ENCODE peak calls at places on chromosomes 4 and X, in nine cellular contexts. U is cardiac fibroblast; V is SK-MEL-5; I is mucosa of gallbladder; C is SK-N-DZ; T is activated CD8-positive, alpha-beta memory T cell treated with anti-CD3 and anti-CD28 coated beads, Interleukin-2, amount 10 ng/mL, durations not matched to agents 7 days and 5 days; G is HEK293T; P is COR-L47; A is T-helper 2 cell. Y is an unnamed sample.

GRCh38 chr4:14446311-14446710 is 556.0 kb upstream of the CPEB2 start:
- DNase-seq in T (no peak), I (no peak), U (peak), P (no peak), A (no peak), V (peak), G (no peak), C (no peak), Y (no peak)

GRCh38 chr4:162016991-162017390 is 146.8 kb downstream of the FSTL5 start:
- DNase-seq in G (no peak), U (no peak), P (no peak), V (no peak), A (no peak), C (peak), T (no peak), I (no peak), Y (no peak)

GRCh38 chrX:152936306-152936705 is 38.4 kb downstream of the ZNF185 start:
- DNase-seq in G (no peak), P (no peak), A (no peak), I (no peak), U (no peak), V (no peak), T (no peak), C (no peak), Y (no peak)

GRCh38 chr4:162126754-162127153 is 37.0 kb downstream of the FSTL5 start:
- DNase-seq in P (no peak), G (no peak), U (no peak), T (no peak), I (no peak), V (no peak), C (no peak), A (no peak), Y (no peak)

GRCh38 chr4:1499465-1499864 is 93.2 kb upstream of the NKX1-1 start:
- DNase-seq in C (no peak), A (no peak), U (no peak), G (no peak), T (no peak), P (no peak), V (no peak), I (no peak), Y (no peak)

GRCh38 chrX:125395626-125396025 is 76.0 kb downstream of the TEX13C start:
- DNase-seq in G (no peak), V (no peak), I (no peak), U (no peak), P (no peak), T (no peak), C (no peak), A (no peak), Y (no peak)

GRCh38 chr4:181688416-181688815 is 554.8 kb upstream of the TENM3 start:
- DNase-seq in P (no peak), A (no peak), V (peak), U (no peak), T (no peak), G (no peak), C (no peak), I (no peak), Y (no peak)

GRCh38 chr4:1246901-1247810 is 1.8 kb downstream of the CTBP1 start:
- DNase-seq in V (no peak), P (peak), I (no peak), U (no peak), A (no peak), C (no peak), G (no peak), T (peak), Y (no peak)

GRCh38 chr4:57074753-57075152 is 35.4 kb downstream of the IGFBP7 start:
- DNase-seq in I (no peak), P (no peak), G (no peak), A (no peak), U (peak), C (no peak), T (no peak), V (peak), Y (no peak)

GRCh38 chr4:6873291-6873690 is 36.3 kb upstream of the TBC1D14 start:
- DNase-seq in A (no peak), U (peak), P (peak), C (no peak), I (no peak), V (peak), T (no peak), G (no peak), Y (no peak)

GRCh38 chr4:120517966-120518365 is 404.6 kb downstream of the PRDM5 start:
- DNase-seq in A (no peak), I (peak), C (no peak), T (no peak), P (no peak), V (peak), G (no peak), U (peak), Y (peak)

GRCh38 chr4:112978691-112979472 is 70.6 kb upstream of the ANK2 start:
- DNase-seq in I (no peak), U (no peak), V (no peak), T (no peak), C (no peak), G (no peak), A (no peak), P (no peak), Y (no peak)

GRCh38 chr4:105714071-105714521 is 5.5 kb downstream of the GSTCD start:
- DNase-seq in I (no peak), T (no peak), G (no peak), V (no peak), A (no peak), U (no peak), P (no peak), C (no peak), Y (peak)

GRCh38 chrX:39335447-39336235 is 534.4 kb downstream of the MID1IP1 start:
- DNase-seq in U (no peak), T (no peak), G (no peak), P (peak), A (no peak), C (no peak), V (peak), I (peak), Y (no peak)

GRCh38 chr4:128782076-128782715 is 27.3 kb upstream of the JADE1 start:
- DNase-seq in U (no peak), P (peak), A (peak), T (no peak), I (peak), G (no peak), C (no peak), V (peak), Y (peak)

GRCh38 chrX:30971761-30972603 is 82.9 kb upstream of the TAB3 start:
- DNase-seq in T (peak), P (no peak), A (peak), V (peak), U (peak), C (peak), I (no peak), G (peak), Y (peak)

GRCh38 chr4:129583868-129584267 is 487.9 kb downstream of the C4orf33 start:
- DNase-seq in V (no peak), T (no peak), I (no peak), C (no peak), A (no peak), G (no peak), P (no peak), U (peak), Y (no peak)

GRCh38 chr4:83110970-83111369 is 3.6 kb downstream of the PLAC8 start:
- DNase-seq in V (no peak), C (no peak), P (no peak), T (no peak), A (no peak), I (no peak), G (no peak), U (no peak), Y (no peak)

GRCh38 chr4:125681240-125681639 is 366.5 kb downstream of the FAT4 start:
- DNase-seq in V (no peak), G (no peak), A (no peak), C (no peak), U (no peak), T (no peak), P (no peak), I (no peak), Y (no peak)

GRCh38 chr4:165398570-165398969 is 19.8 kb downstream of the CPE start:
- DNase-seq in V (peak), C (peak), P (peak), A (no peak), T (no peak), G (peak), U (peak), I (no peak), Y (no peak)

GRCh38 chrX:19571708-19572107 is 56.4 kb upstream of the MAP3K15 start:
- DNase-seq in C (no peak), G (no peak), P (no peak), V (no peak), T (peak), I (no peak), U (no peak), A (no peak), Y (no peak)

GRCh38 chrX:107324493-107325310 is 118.3 kb downstream of the DNAAF6 start:
- DNase-seq in U (peak), A (no peak), P (no peak), C (peak), G (peak), V (peak), T (peak), I (peak), Y (peak)

GRCh38 chrX:34406580-34406979 is 250.5 kb downstream of the TMEM47 start:
- DNase-seq in C (no peak), P (no peak), T (no peak), I (no peak), G (no peak), U (no peak), A (no peak), V (no peak), Y (no peak)

GRCh38 chr4:156832886-156833285 is 138.7 kb downstream of the PDGFC start:
- DNase-seq in A (no peak), G (no peak), I (no peak), P (no peak), U (peak), T (no peak), V (no peak), C (no peak), Y (no peak)

GRCh38 chr4:7959066-7959465 is 19.4 kb upstream of the AFAP1 start:
- DNase-seq in I (no peak), V (no peak), P (no peak), T (no peak), C (no peak), U (no peak), A (no peak), G (no peak), Y (no peak)

GRCh38 chrX:23374291-23374690 is 39.6 kb downstream of the PTCHD1 start:
- DNase-seq in I (no peak), A (no peak), C (no peak), U (no peak), G (no peak), P (no peak), T (no peak), V (no peak), Y (no peak)

GRCh38 chrX:22165732-22166457 is 106.8 kb upstream of the CBLL2 start:
- DNase-seq in A (no peak), U (peak), I (no peak), V (no peak), T (no peak), G (no peak), P (peak), C (no peak), Y (no peak)

GRCh38 chr4:181548873-181549541 is 694.2 kb upstream of the TENM3 start:
- DNase-seq in C (no peak), V (no peak), G (no peak), P (no peak), I (no peak), A (no peak), T (no peak), U (peak), Y (no peak)

GRCh38 chr4:12304912-12305311 is 876.2 kb upstream of the HS3ST1 start:
- DNase-seq in A (no peak), U (no peak), I (no peak), T (no peak), V (no peak), G (no peak), P (no peak), C (no peak), Y (no peak)

GRCh38 chr4:185142563-185142910 is 529 bp upstream of the SLC25A4 start:
- DNase-seq in V (peak), A (no peak), U (no peak), C (no peak), G (no peak), P (no peak), I (no peak), T (no peak), Y (peak)

GRCh38 chrX:40603446-40603845 is 19.8 kb upstream of the MPC1L start:
- DNase-seq in P (no peak), U (no peak), I (no peak), G (no peak), C (no peak), A (no peak), T (no peak), V (no peak), Y (no peak)

GRCh38 chr4:156773648-156774357 is 197.8 kb downstream of the PDGFC start:
- DNase-seq in T (no peak), C (no peak), G (no peak), U (no peak), V (no peak), I (no peak), P (no peak), A (no peak), Y (no peak)

GRCh38 chrX:40240844-40241243 is 143.1 kb upstream of the BCOR start:
- DNase-seq in T (no peak), C (no peak), V (no peak), P (no peak), U (no peak), I (no peak), G (no peak), A (no peak), Y (no peak)

GRCh38 chr4:157576671-157577070 is 356.1 kb downstream of the GRIA2 start:
- DNase-seq in C (peak), V (no peak), A (no peak), G (peak), I (no peak), T (no peak), U (no peak), P (no peak), Y (no peak)

GRCh38 chrX:145213504-145213903 is 33.8 kb upstream of the SPANXN1 start:
- DNase-seq in C (no peak), T (no peak), A (no peak), I (no peak), G (peak), U (no peak), P (peak), V (peak), Y (peak)